ENCODE peak calls at places on chromosome 12, in five cellular contexts. L, U, N, Q and D are unnamed samples.
A peak's percentile ranks its signal among the peaks of the same experiment; 100 is the strongest.

GRCh38 chr12:10213168-10214130 is 772 bp downstream of the GABARAPL1 start:
- DNase-seq in Q (peak; percentile 94), N (peak; percentile 81), L (peak; percentile 80), U (peak; percentile 48), D (peak; percentile 86)

GRCh38 chr12:70948976-70949336 is 28.4 kb upstream of the PTPRR start:
- DNase-seq in U (no peak), Q (peak; percentile 8), N (peak; percentile 59), L (no peak), D (peak; percentile 27)

GRCh38 chr12:14716848-14717444 is 20.5 kb upstream of the GUCY2C start:
- DNase-seq in U (peak; percentile 12), N (peak; percentile 19), Q (peak; percentile 57), L (peak; percentile 30), D (no peak)

GRCh38 chr12:116174904-116175303 is 102.6 kb downstream of the MED13L start:
- DNase-seq in N (no peak), U (no peak), Q (no peak), L (no peak), D (no peak)

GRCh38 chr12:71661977-71662522 is 1.6 kb downstream of the ZFC3H1 start:
- DNase-seq in N (no peak), U (no peak), L (peak; percentile 46), Q (peak; percentile 53), D (no peak)

GRCh38 chr12:49031573-49032161 is 13.1 kb upstream of the PRKAG1 start:
- DNase-seq in U (no peak), N (no peak), Q (no peak), L (no peak), D (no peak)

GRCh38 chr12:27667540-27667939 is 28.7 kb upstream of the REP15 start:
- DNase-seq in N (no peak), U (no peak), L (peak; percentile 45), Q (peak; percentile 95), D (peak; percentile 65)

GRCh38 chr12:93530358-93530757 is 42.1 kb upstream of the SOCS2 start:
- DNase-seq in Q (peak; percentile 23), U (no peak), N (no peak), L (no peak), D (no peak)

GRCh38 chr12:9406564-9407424 is 198.6 kb upstream of the PZP start:
- DNase-seq in Q (no peak), U (no peak), N (no peak), L (no peak), D (no peak)

GRCh38 chr12:108282676-108283075 is 56.4 kb downstream of the CMKLR1 start:
- DNase-seq in Q (no peak), U (no peak), N (no peak), L (no peak), D (no peak)

GRCh38 chr12:110246690-110247339 is 34.2 kb upstream of the ATP2A2 start:
- DNase-seq in U (no peak), L (no peak), N (no peak), Q (no peak), D (peak; percentile 80)

GRCh38 chr12:70671698-70672097 is 34.5 kb upstream of the PTPRB start:
- DNase-seq in Q (no peak), N (no peak), U (no peak), L (no peak), D (no peak)

GRCh38 chr12:49370539-49370938 is 3.3 kb downstream of the SPATS2 start:
- DNase-seq in N (no peak), L (no peak), U (no peak), Q (no peak), D (no peak)

GRCh38 chr12:2646341-2646740 is 148.4 kb upstream of the FKBP4 start:
- DNase-seq in Q (no peak), U (no peak), L (no peak), N (no peak), D (no peak)

GRCh38 chr12:94649349-94650142 is 811 bp downstream of the TMCC3 start:
- DNase-seq in Q (peak; percentile 52), U (peak; percentile 24), L (no peak), N (peak; percentile 23), D (peak; percentile 60)

GRCh38 chr12:26810330-26810729 is 22.7 kb downstream of the ITPR2 start:
- DNase-seq in N (peak; percentile 55), Q (peak; percentile 79), U (peak; percentile 6), L (peak; percentile 23), D (peak; percentile 18)

GRCh38 chr12:47870175-47870781 is 34.5 kb downstream of the VDR start:
- DNase-seq in Q (peak; percentile 53), N (no peak), U (no peak), L (peak; percentile 46), D (peak; percentile 83)

GRCh38 chr12:122871851-122872785 is 23.8 kb downstream of the VPS37B start:
- DNase-seq in N (peak; percentile 77), L (peak; percentile 78), U (peak; percentile 64), Q (peak; percentile 76), D (no peak)

GRCh38 chr12:11879306-11879705 is 191.4 kb upstream of the BCL2L14 start:
- DNase-seq in L (no peak), U (no peak), Q (no peak), N (no peak), D (no peak)

GRCh38 chr12:120932058-120932457 is 27.9 kb upstream of the SPPL3 start:
- DNase-seq in U (no peak), N (no peak), L (no peak), Q (no peak), D (no peak)

GRCh38 chr12:91099836-91100235 is 11.5 kb downstream of the LUM start:
- DNase-seq in N (no peak), U (no peak), Q (no peak), L (no peak), D (no peak)

GRCh38 chr12:31578632-31579031 is 12.3 kb downstream of the DENND5B start:
- DNase-seq in L (peak; percentile 5), N (no peak), U (no peak), Q (peak; percentile 64), D (no peak)

GRCh38 chr12:132285991-132286681 is 43.3 kb downstream of the GALNT9 start:
- DNase-seq in N (no peak), U (peak; percentile 69), L (peak; percentile 10), Q (peak; percentile 40), D (no peak)

GRCh38 chr12:10069099-10069498 is 29.7 kb downstream of the CLEC1A start:
- DNase-seq in N (no peak), L (peak; percentile 89), U (no peak), Q (peak; percentile 31), D (no peak)

GRCh38 chr12:132218915-132219314 is 74.7 kb downstream of the NOC4L start:
- DNase-seq in N (no peak), Q (no peak), U (no peak), L (no peak), D (no peak)

GRCh38 chr12:29389295-29389919 is 8.4 kb upstream of the ERGIC2 start:
- DNase-seq in L (no peak), U (no peak), N (no peak), Q (no peak), D (no peak)

GRCh38 chr12:126935435-126935834 is 1331.5 kb upstream of the TMEM132C start:
- DNase-seq in N (no peak), Q (no peak), L (no peak), U (no peak), D (no peak)

GRCh38 chr12:60805340-60805739 is 1209.5 kb downstream of the SLC16A7 start:
- DNase-seq in Q (no peak), L (no peak), U (no peak), N (no peak), D (no peak)

GRCh38 chr12:25781223-25781622 is 177.3 kb upstream of the RASSF8 start:
- DNase-seq in L (no peak), N (no peak), U (no peak), Q (no peak), D (no peak)

GRCh38 chr12:125262866-125263265 is 197.6 kb downstream of the AACS start:
- DNase-seq in N (no peak), L (no peak), U (no peak), Q (no peak), D (no peak)

GRCh38 chr12:9068600-9068999 is 47.1 kb downstream of the A2M start:
- DNase-seq in Q (no peak), N (no peak), L (no peak), U (no peak), D (no peak)

GRCh38 chr12:55745361-55746146 is 2.6 kb downstream of the GDF11 start:
- DNase-seq in L (no peak), U (no peak), Q (peak; percentile 68), N (no peak), D (no peak)
- TF ChIP-seq CTCF in L (no peak), U (no peak), Q (no peak), N (no peak), D (no peak)

GRCh38 chr12:75853621-75854020 is 178.0 kb downstream of the PHLDA1 start:
- DNase-seq in L (no peak), Q (peak; percentile 27), U (no peak), N (no peak), D (no peak)
- TF ChIP-seq CTCF in L (no peak), Q (no peak), U (no peak), N (no peak), D (no peak)

GRCh38 chr12:51591020-51591901 is at the start of gene SCN8A:
- DNase-seq in U (no peak), N (no peak), Q (peak; percentile 32), L (peak; percentile 45), D (no peak)
- TF ChIP-seq CTCF in U (peak; percentile 3), N (no peak), Q (no peak), L (no peak), D (no peak)

DNA sequence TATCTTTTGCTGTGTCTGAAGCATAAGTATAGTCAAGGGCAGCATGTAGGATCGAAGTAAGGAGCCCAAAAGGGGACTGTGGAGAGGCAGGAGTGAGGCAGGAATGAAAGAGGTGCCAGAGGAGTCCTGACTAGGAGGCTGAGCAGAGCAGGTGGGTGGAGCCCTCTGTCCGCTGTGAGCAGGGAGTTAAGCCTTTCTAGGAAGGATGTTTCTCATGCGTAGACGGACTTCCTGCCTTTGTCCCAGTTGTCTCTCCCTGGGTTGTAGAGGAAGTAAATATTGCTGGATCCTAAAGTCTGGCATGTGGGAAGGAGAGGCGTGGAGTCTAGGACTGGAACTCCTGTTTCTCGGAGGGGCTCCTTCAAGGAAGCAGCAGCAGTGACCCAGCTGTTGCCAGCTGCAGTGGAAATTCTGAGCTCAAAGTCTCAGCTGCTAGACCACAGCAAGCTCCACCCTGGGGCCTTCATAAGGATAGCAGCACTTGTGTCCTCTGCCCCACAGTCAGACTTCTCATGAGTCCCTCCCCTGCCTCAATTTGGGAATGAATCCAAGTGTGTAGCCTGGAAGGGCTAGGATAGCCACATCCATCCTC is 44.0 kb downstream of the RBMS2 start:
- DNase-seq in N (peak; percentile 66), U (no peak), Q (peak; percentile 99), L (peak; percentile 40), D (peak; percentile 43)
- TF ChIP-seq CTCF in N (no peak), U (no peak), Q (no peak), L (no peak), D (no peak)

GRCh38 chr12:85971800-85972199 is 97.7 kb downstream of the NTS start:
- DNase-seq in U (no peak), N (no peak), Q (no peak), L (no peak), D (no peak)
- TF ChIP-seq CTCF in U (no peak), N (no peak), Q (no peak), L (no peak), D (no peak)

GRCh38 chr12:112418596-112419268 is at the start of gene PTPN11:
- DNase-seq in U (peak; percentile 73), N (peak; percentile 80), Q (peak; percentile 73), L (peak; percentile 71), D (peak; percentile 72)
- TF ChIP-seq CTCF in U (peak; percentile 61), N (no peak), Q (peak; percentile 35), L (peak; percentile 85), D (peak; percentile 50)

GRCh38 chr12:56590237-56590830 is 39.8 kb downstream of the BAZ2A start:
- DNase-seq in U (no peak), L (peak; percentile 31), N (no peak), Q (peak; percentile 17), D (no peak)
- TF ChIP-seq CTCF in U (peak; percentile 55), L (peak; percentile 64), N (no peak), Q (no peak), D (no peak)